ENCODE peak calls at places on chromosomes 16 and 17, in six cellular contexts. D is ovary, E is stomach, A is HepG2, W is transverse colon, N is SK-N-SH. Q is an unnamed sample. For H3K36me3, the result is how much of the 10 kb centered on the place peaks cover.

GRCh38 chr17:43814026-43814425 is 18.9 kb downstream of the MPP3 start:
- DNase-seq in D (no peak), E (no peak), A (no peak), W (no peak), N (no peak), Q (no peak)

GRCh38 chr16:56481468-56482112 is 30.2 kb downstream of the OGFOD1 start:
- DNase-seq in D (no peak), E (no peak), A (no peak), W (no peak), N (no peak), Q (no peak)

GRCh38 chr16:77299395-77299794 is 100.2 kb downstream of the SYCE1L start:
- DNase-seq in D (no peak), E (no peak), A (no peak), W (no peak), N (no peak), Q (no peak)

GRCh38 chr17:8724451-8724850 is 20.2 kb downstream of the CCDC42 start:
- DNase-seq in D (no peak), E (no peak), A (peak), W (no peak), N (no peak), Q (no peak)

GRCh38 chr17:6463616-6464445 is 19.6 kb downstream of the PIMREG start:
- DNase-seq in D (no peak), E (no peak), A (no peak), W (no peak), N (no peak), Q (no peak)

GRCh38 chr17:8266648-8267479 is 17.8 kb downstream of the PFAS start:
- DNase-seq in D (no peak), E (no peak), A (no peak), W (no peak), N (no peak), Q (peak)

GRCh38 chr17:48715496-48716399 is 6.6 kb downstream of the PRAC1 start:
- DNase-seq in D (no peak), E (no peak), A (peak), W (no peak), N (no peak), Q (no peak)

GRCh38 chr16:85384831-85385462 is 228.2 kb upstream of the GSE1 start:
- DNase-seq in D (peak), E (peak), A (no peak), W (peak), N (no peak), Q (peak)

GRCh38 chr16:86653289-86654006 is 75.1 kb downstream of the FOXL1 start:
- DNase-seq in D (no peak), E (no peak), A (no peak), W (no peak), N (no peak), Q (no peak)

GRCh38 chr16:29922986-29923501 is 3.0 kb downstream of the KCTD13 start:
- DNase-seq in D (no peak), E (no peak), A (no peak), W (no peak), N (no peak), Q (no peak)

GRCh38 chr17:81418710-81419332 is 23.6 kb downstream of the BAHCC1 start:
- DNase-seq in D (no peak), E (no peak), A (no peak), W (no peak), N (no peak), Q (no peak)

GRCh38 chr16:3590736-3591435 is 13.7 kb upstream of the NLRC3 start:
- DNase-seq in D (no peak), E (no peak), A (no peak), W (no peak), N (no peak), Q (peak)

GRCh38 chr16:66295761-66296546 is 70.5 kb upstream of the CDH5 start:
- DNase-seq in D (no peak), E (peak), A (no peak), W (no peak), N (no peak), Q (no peak)

GRCh38 chr16:88070341-88070740 is 119.1 kb downstream of the BANP start:
- DNase-seq in D (no peak), E (no peak), A (no peak), W (no peak), N (no peak), Q (no peak)

GRCh38 chr16:66275795-66276428 is 90.6 kb upstream of the CDH5 start:
- DNase-seq in D (no peak), E (peak), A (peak), W (peak), N (peak), Q (peak)

GRCh38 chr17:50432125-50432762 is 6.2 kb downstream of the ACSF2 start:
- DNase-seq in D (no peak), E (no peak), A (no peak), W (no peak), N (no peak), Q (no peak)

GRCh38 chr16:14186954-14187306 is 115.8 kb downstream of the MRTFB start:
- DNase-seq in D (no peak), E (no peak), A (no peak), W (no peak), N (no peak), Q (no peak)

GRCh38 chr16:14193316-14193871 is 122.3 kb downstream of the MRTFB start:
- DNase-seq in D (no peak), E (peak), A (no peak), W (peak), N (no peak), Q (no peak)

GRCh38 chr16:14182999-14183398 is 111.9 kb downstream of the MRTFB start:
- DNase-seq in D (no peak), E (no peak), A (no peak), W (no peak), N (no peak), Q (no peak)

GRCh38 chr16:14186007-14186953 is 115.2 kb downstream of the MRTFB start:
- DNase-seq in D (no peak), E (no peak), A (no peak), W (no peak), N (peak), Q (no peak)

GRCh38 chr16:14187517-14188338 is 116.6 kb downstream of the MRTFB start:
- DNase-seq in D (no peak), E (no peak), A (no peak), W (no peak), N (no peak), Q (no peak)
- H3K4me3 ChIP-seq in D (peak), E (peak), A (no peak), W (no peak), N (no peak), Q (peak)

GRCh38 chr17:75325348-75325747 is 36.1 kb upstream of the SLC25A19 start:
- DNase-seq in D (no peak), E (no peak), A (no peak), W (no peak), N (no peak), Q (no peak)

GRCh38 chr17:75331671-75332070 is 42.4 kb upstream of the SLC25A19 start:
- DNase-seq in D (no peak), E (no peak), A (no peak), W (peak), N (no peak), Q (no peak)

GRCh38 chr17:75326587-75326955 is 37.3 kb upstream of the SLC25A19 start:
- DNase-seq in D (no peak), E (no peak), A (no peak), W (no peak), N (no peak), Q (no peak)

GRCh38 chr17:75325827-75326586 is 36.8 kb upstream of the SLC25A19 start:
- DNase-seq in D (no peak), E (no peak), A (no peak), W (no peak), N (no peak), Q (no peak)

DNA sequence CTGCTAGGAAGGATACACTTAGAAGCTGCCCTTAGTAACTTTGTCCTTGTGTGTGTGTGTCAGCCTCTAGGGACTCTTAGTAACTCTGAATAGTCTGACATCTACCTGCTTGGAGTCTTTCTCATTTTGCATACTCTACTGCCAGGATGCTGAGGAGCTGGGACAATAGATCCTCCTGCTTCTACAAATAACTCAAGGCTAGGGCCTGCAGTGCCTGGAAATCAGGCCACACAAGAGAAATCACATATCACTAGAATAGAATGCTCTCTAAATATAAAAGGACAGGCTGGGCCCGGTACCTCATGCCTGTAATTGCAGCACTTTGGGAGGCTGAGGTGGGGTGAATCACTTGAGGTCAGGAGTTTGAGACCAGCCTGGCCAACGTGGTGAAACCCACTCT is 38.5 kb upstream of the SLC25A19 start:
- DNase-seq in D (no peak), E (no peak), A (no peak), W (no peak), N (no peak), Q (no peak)
- H3K36me3 ChIP-seq in D (under half), E (half or more), A (under half), W (under half), N (under half), Q (under half)

GRCh38 chr17:44899074-44899782 is at the start of gene EFTUD2:
- DNase-seq in D (peak), E (peak), A (peak), W (peak), N (peak), Q (peak)
- TF ChIP-seq EP300 in D (no peak), E (no peak), A (peak), W (no peak), N (no peak), Q (no peak)

GRCh38 chr17:78746263-78746948 is 35.7 kb downstream of the CYTH1 start:
- DNase-seq in D (no peak), E (no peak), A (peak), W (no peak), N (no peak), Q (no peak)
- H3K4me3 ChIP-seq in D (no peak), E (no peak), A (no peak), W (no peak), N (no peak), Q (no peak)

GRCh38 chr16:23572394-23572793 is 14.9 kb downstream of the UBFD1 start:
- DNase-seq in D (no peak), E (no peak), A (no peak), W (no peak), N (no peak), Q (no peak)
- H3K36me3 ChIP-seq in D (under half), E (half or more), A (under half), W (under half), N (under half), Q (half or more)

GRCh38 chr17:2967515-2967914 is 95.9 kb downstream of the OR1D5 start:
- DNase-seq in D (no peak), E (no peak), A (no peak), W (no peak), N (no peak), Q (no peak)
- TF ChIP-seq EP300 in D (no peak), E (peak), A (no peak), W (peak), N (peak), Q (no peak)

DNA sequence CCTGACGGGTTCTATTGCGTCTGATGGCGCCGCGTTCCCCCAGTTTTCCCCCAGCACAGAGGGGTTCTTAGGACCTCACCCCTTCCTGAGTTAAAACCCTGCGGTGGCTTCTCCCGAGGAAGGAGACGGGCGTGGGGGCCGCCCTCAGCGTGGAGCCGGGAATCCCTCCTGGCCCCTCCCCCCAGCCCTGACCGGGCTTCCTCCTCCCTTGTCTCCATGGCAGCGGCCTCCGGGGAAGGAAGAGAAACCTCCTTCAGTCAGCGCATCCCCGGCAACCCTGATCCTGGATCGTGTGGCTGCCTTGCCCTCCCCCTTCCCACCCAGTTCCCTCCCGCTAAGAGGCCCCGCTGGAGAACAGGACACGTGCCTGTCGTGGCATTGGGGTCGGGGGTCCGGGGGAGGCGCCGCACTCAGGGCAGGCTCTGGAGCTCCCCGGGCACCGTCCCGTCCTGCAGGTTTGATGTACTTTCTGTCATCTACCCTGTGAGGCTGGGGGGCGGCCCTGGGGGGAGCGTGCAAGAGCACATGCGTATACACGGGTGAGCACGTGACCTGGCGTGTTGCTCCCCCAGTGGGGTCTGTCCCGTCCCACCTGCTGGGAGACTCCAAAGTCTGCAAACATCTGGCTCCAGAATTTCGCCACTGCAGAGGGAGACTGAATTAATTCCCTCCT is 30.5 kb downstream of the CACNA1H start:
- DNase-seq in D (peak), E (no peak), A (no peak), W (peak), N (peak), Q (no peak)
- H3K4me3 ChIP-seq in D (peak), E (no peak), A (no peak), W (no peak), N (peak), Q (no peak)

GRCh38 chr17:82629748-82630147 is 18.5 kb downstream of the WDR45B start:
- DNase-seq in D (no peak), E (no peak), A (no peak), W (no peak), N (no peak), Q (no peak)

GRCh38 chr17:82632461-82632860 is 15.8 kb downstream of the WDR45B start:
- DNase-seq in D (no peak), E (no peak), A (no peak), W (no peak), N (no peak), Q (no peak)

GRCh38 chr17:82633343-82633742 is 14.9 kb downstream of the WDR45B start:
- DNase-seq in D (no peak), E (no peak), A (no peak), W (no peak), N (no peak), Q (no peak)

GRCh38 chr17:82630212-82630611 is 18.0 kb downstream of the WDR45B start:
- DNase-seq in D (no peak), E (no peak), A (no peak), W (no peak), N (no peak), Q (no peak)

DNA sequence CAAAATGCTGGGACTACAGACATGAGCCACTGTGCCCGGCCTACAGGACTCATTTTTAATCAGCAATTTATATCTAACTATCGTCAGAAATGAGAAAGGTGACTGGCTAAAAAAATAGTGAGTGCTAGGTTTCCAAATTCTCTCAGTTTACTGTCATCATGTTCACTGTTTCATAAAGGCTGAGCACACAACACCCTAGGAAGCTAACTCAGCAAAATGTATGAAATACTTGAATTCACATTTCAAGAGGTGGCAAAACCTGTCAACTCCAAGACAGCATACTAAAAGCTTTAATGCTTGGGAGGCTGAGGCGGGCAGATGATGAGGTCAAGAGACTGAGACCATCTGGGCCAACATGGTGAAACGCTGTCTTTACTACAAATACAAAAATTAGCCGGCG is 16.7 kb downstream of the WDR45B start:
- DNase-seq in D (no peak), E (no peak), A (no peak), W (no peak), N (no peak), Q (no peak)
- H3K36me3 ChIP-seq in D (under half), E (half or more), A (under half), W (under half), N (half or more), Q (under half)

Q was measured in upper lobe of left lung.